ENCODE peak calls at places on chromosomes 13 and 19, in eight cellular contexts. E is IMR-90, A is epithelial cell of esophagus, P is body of pancreas, V is AG04449, U is ovary, Z is right cardiac atrium, I is fibroblast of pulmonary artery. R is an unnamed sample.

GRCh38 chr19:49064768-49065611 is at the start of gene NTF4:
- DNase-seq in V (no peak), I (peak; percentile 21), E (no peak), A (peak; percentile 69), U (peak; percentile 50), P (peak; percentile 39), Z (peak; percentile 64), R (no peak)

GRCh38 chr19:13181747-13182388 is 31.7 kb downstream of the IER2 start:
- DNase-seq in A (peak; percentile 28), P (peak; percentile 71), U (peak; percentile 73), V (no peak), Z (peak; percentile 92), E (peak; percentile 64), I (peak; percentile 69), R (no peak)

GRCh38 chr13:79631260-79631659 is 150.3 kb downstream of the NDFIP2 start:
- DNase-seq in V (peak; percentile 23), I (peak; percentile 89), Z (no peak), A (peak; percentile 98), P (no peak), U (no peak), E (peak; percentile 49), R (peak; percentile 76)

GRCh38 chr19:58021541-58022282 is 12.1 kb upstream of the ZSCAN1 start:
- DNase-seq in Z (no peak), V (no peak), P (peak; percentile 58), E (peak; percentile 40), I (peak; percentile 50), U (no peak), A (peak; percentile 22), R (peak; percentile 31)

GRCh38 chr13:66312312-66313087 is 917.6 kb downstream of the PCDH9 start:
- DNase-seq in Z (peak; percentile 63), E (peak; percentile 80), U (peak; percentile 40), I (peak; percentile 85), V (peak; percentile 90), P (peak; percentile 37), A (peak; percentile 7), R (peak; percentile 27)

GRCh38 chr19:15332311-15332996 is at the start of gene BRD4:
- DNase-seq in A (peak; percentile 61), E (peak; percentile 42), Z (peak; percentile 91), I (peak; percentile 50), V (no peak), P (peak; percentile 71), U (peak; percentile 87), R (no peak)

GRCh38 chr13:102191951-102192461 is 209.8 kb downstream of the FGF14 start:
- DNase-seq in V (no peak), P (no peak), E (peak; percentile 62), I (peak; percentile 10), U (no peak), A (peak; percentile 75), Z (peak; percentile 30), R (no peak)

GRCh38 chr13:24279706-24280105 is 29.7 kb upstream of the C1QTNF9 start:
- DNase-seq in V (no peak), U (no peak), I (no peak), E (no peak), P (no peak), A (no peak), Z (no peak), R (no peak)

GRCh38 chr13:92221916-92222315 is 823.5 kb downstream of the GPC5 start:
- DNase-seq in I (no peak), E (no peak), U (no peak), P (no peak), V (no peak), Z (no peak), A (no peak), R (no peak)

GRCh38 chr13:50319603-50320296 is 304.5 kb downstream of the KCNRG start:
- DNase-seq in I (peak; percentile 67), Z (no peak), E (peak; percentile 29), V (peak; percentile 26), P (peak; percentile 14), U (no peak), A (no peak), R (peak; percentile 17)

GRCh38 chr13:44436589-44437337 is 63.1 kb downstream of the SERP2 start:
- DNase-seq in Z (peak; percentile 97), E (peak; percentile 94), U (peak; percentile 96), V (peak; percentile 49), A (peak; percentile 95), I (peak; percentile 96), P (peak; percentile 95), R (peak; percentile 65)

GRCh38 chr19:32868206-32868950 is 1.2 kb downstream of the SLC7A9 start:
- DNase-seq in I (no peak), U (no peak), V (no peak), E (no peak), A (no peak), P (no peak), Z (no peak), R (no peak)

GRCh38 chr13:66659291-66660012 is 570.7 kb downstream of the PCDH9 start:
- DNase-seq in P (no peak), V (no peak), Z (no peak), E (no peak), I (peak; percentile 15), A (no peak), U (no peak), R (no peak)

GRCh38 chr19:32219881-32220552 is 125.4 kb upstream of the ZNF507 start:
- DNase-seq in U (no peak), A (no peak), E (no peak), Z (no peak), I (no peak), V (no peak), P (no peak), R (no peak)

GRCh38 chr19:13429563-13429962 is 76.7 kb downstream of the CACNA1A start:
- DNase-seq in I (no peak), V (no peak), Z (no peak), A (no peak), U (no peak), P (no peak), E (peak; percentile 4), R (no peak)

GRCh38 chr19:20482721-20483120 is 82.9 kb downstream of the ZNF737 start:
- DNase-seq in I (no peak), E (no peak), P (no peak), Z (no peak), V (no peak), A (no peak), U (no peak), R (no peak)

GRCh38 chr19:15673176-15673654 is 328 bp downstream of the CYP4F12 start:
- DNase-seq in V (no peak), A (no peak), U (no peak), I (no peak), Z (peak; percentile 73), P (no peak), E (no peak), R (no peak)

GRCh38 chr19:38900816-38901215 is 1.0 kb downstream of the NFKBIB start:
- DNase-seq in U (no peak), E (no peak), A (no peak), V (no peak), I (peak; percentile 31), P (no peak), Z (no peak), R (no peak)

GRCh38 chr19:18985257-18985656 is 44.2 kb upstream of the HOMER3 start:
- DNase-seq in I (peak; percentile 91), E (no peak), P (no peak), U (no peak), V (no peak), Z (no peak), A (no peak), R (no peak)

GRCh38 chr19:15249912-15250634 is 17.8 kb upstream of the EPHX3 start:
- DNase-seq in Z (peak; percentile 89), E (peak; percentile 95), A (peak; percentile 72), I (peak; percentile 95), P (peak; percentile 58), U (peak; percentile 77), V (peak; percentile 86), R (peak; percentile 85)

GRCh38 chr13:98105929-98106336 is 37.0 kb upstream of the FARP1 start:
- DNase-seq in E (peak; percentile 59), A (no peak), I (peak; percentile 73), U (no peak), Z (peak; percentile 47), V (no peak), P (no peak), R (no peak)
- H3K4me3 ChIP-seq in E (no peak overlapping the region), A (no peak overlapping the region), I (no peak overlapping the region), U (no peak overlapping the region), Z (no peak overlapping the region), V (no peak overlapping the region), P (no peak overlapping the region), R (no peak overlapping the region)

GRCh38 chr13:110109140-110109783 is 197.7 kb downstream of the COL4A1 start:
- DNase-seq in V (no peak), E (no peak), P (no peak), I (no peak), Z (no peak), U (no peak), A (no peak), R (no peak)
- H3K4me3 ChIP-seq in V (no peak overlapping the region), E (no peak overlapping the region), P (no peak overlapping the region), I (no peak overlapping the region), Z (no peak overlapping the region), U (no peak overlapping the region), A (no peak overlapping the region), R (no peak overlapping the region)

DNA sequence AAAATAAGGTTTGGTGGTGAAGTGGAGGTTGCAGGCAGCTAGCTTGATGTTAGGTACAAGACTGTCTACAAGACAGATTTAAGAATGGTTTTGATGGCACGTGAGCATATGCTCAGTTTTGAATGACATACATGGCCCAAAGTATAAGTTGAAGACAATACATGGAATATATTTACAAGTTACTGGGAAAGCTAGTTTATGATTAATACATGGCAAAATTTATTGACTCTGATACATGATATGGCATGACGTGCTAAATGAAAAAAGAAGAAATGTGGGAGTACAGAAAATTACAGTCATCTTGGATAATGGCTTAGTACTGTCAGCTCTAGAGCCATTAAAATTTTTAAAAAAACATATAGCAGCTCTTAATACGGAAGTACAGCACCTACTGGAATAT is 4.4 kb downstream of the KLF5 start:
- DNase-seq in P (no peak), I (no peak), U (no peak), E (no peak), V (no peak), A (peak; percentile 40), Z (no peak), R (no peak)
- H3K4me3 ChIP-seq in P (no peak overlapping the region), I (no peak overlapping the region), U (no peak overlapping the region), E (no peak overlapping the region), V (no peak overlapping the region), A (peak overlapping the region; percentile 91), Z (no peak overlapping the region), R (no peak overlapping the region)

DNA sequence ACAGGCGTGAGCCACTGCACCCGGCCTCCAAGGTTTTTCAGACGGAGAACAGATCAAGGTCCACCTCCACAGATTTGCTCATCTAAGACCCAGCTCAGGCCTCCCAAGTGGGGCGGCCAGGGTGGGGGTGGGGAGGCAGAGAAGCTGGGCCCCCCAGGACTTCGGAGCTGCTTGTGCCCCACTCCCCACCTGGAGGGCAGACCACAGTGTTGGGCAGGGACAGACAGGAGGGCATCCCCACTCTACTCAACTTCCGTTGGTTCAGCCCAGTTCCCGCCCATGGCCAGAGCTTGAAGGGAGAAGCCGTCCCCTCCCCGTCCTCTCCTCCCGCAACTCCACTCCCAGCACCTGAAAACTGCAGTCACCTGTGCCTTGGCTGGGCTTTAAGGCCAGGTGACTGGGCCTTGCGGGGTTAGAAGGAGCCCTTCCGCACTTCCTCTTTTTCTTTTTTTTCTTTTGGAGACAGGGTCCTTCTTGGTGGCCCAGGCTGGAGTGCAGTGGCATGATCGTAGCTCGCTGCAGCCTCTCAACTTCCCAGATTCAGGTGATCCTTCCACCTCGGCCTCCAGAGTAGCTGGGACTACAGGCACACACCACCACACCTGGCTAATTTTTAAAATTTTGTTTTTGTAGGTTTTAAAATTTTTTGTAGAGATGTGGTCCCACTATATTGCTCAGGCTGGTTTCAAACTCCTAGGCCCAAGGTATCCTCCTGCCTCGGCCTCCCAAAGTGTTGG is 734 bp upstream of the LRRC8E start:
- DNase-seq in A (no peak), V (no peak), E (no peak), I (no peak), U (no peak), Z (no peak), P (no peak), R (no peak)
- H3K4me3 ChIP-seq in A (no peak overlapping the region), V (peak overlapping the region; percentile 83), E (peak overlapping the region; percentile 79), I (no peak overlapping the region), U (no peak overlapping the region), Z (no peak overlapping the region), P (no peak overlapping the region), R (peak overlapping the region; percentile 95)

R was measured in AG09309.